ENCODE peak calls at places on chromosomes 3 and 15, in seven cellular contexts. B is astrocyte of the cerebellum, G is HCT116, P is fibroblast of pulmonary artery, I is uterus, V is heart right ventricle, D is ureter. Z is an unnamed sample.

GRCh38 chr3:46849686-46850467 is 13.4 kb downstream of the MYL3 start:
- DNase-seq in B (no peak), G (no peak), P (no peak), I (no peak), V (no peak), D (peak; percentile 37), Z (no peak)

GRCh38 chr3:80771085-80771484 is 990.4 kb downstream of the GBE1 start:
- DNase-seq in B (no peak), G (no peak), P (peak; percentile 63), I (no peak), V (no peak), D (peak; percentile 46), Z (no peak)

GRCh38 chr3:195613468-195614069 is 29.8 kb upstream of the APOD start:
- DNase-seq in B (no peak), G (no peak), P (no peak), I (no peak), V (no peak), D (peak; percentile 25), Z (no peak)

GRCh38 chr3:187902041-187902471 is 156.8 kb upstream of the BCL6 start:
- DNase-seq in B (no peak), G (no peak), P (no peak), I (no peak), V (no peak), D (no peak), Z (peak; percentile 53)

GRCh38 chr3:61331937-61332590 is 80.8 kb upstream of the FHIT start:
- DNase-seq in B (peak; percentile 39), G (no peak), P (no peak), I (no peak), V (no peak), D (no peak), Z (no peak)

GRCh38 chr3:129345281-129345680 is 66.6 kb downstream of the HMCES start:
- DNase-seq in B (no peak), G (no peak), P (no peak), I (no peak), V (no peak), D (no peak), Z (no peak)

GRCh38 chr3:39754549-39754948 is 54.9 kb upstream of the MYRIP start:
- DNase-seq in B (no peak), G (no peak), P (no peak), I (no peak), V (no peak), D (no peak), Z (no peak)

GRCh38 chr15:95259513-95259912 is 1028.2 kb downstream of the MCTP2 start:
- DNase-seq in B (peak; percentile 81), G (peak; percentile 69), P (peak; percentile 89), I (peak; percentile 82), V (peak; percentile 28), D (peak; percentile 80), Z (peak; percentile 86)

GRCh38 chr3:7695067-7695466 is 806.6 kb upstream of the LMCD1 start:
- DNase-seq in B (no peak), G (no peak), P (peak; percentile 18), I (no peak), V (no peak), D (no peak), Z (no peak)

GRCh38 chr3:182108351-182108750 is 396.6 kb downstream of the SOX2 start:
- DNase-seq in B (no peak), G (no peak), P (no peak), I (no peak), V (no peak), D (no peak), Z (no peak)

GRCh38 chr3:190319660-190320059 is 2.6 kb downstream of the CLDN1 start:
- DNase-seq in B (no peak), G (no peak), P (no peak), I (no peak), V (no peak), D (no peak), Z (no peak)

GRCh38 chr3:175193815-175194518 is 334.8 kb downstream of the NAALADL2 start:
- DNase-seq in B (no peak), G (peak; percentile 35), P (peak; percentile 33), I (no peak), V (no peak), D (no peak), Z (no peak)

GRCh38 chr15:96626936-96627577 is 296.6 kb downstream of the NR2F2 start:
- DNase-seq in B (no peak), G (no peak), P (no peak), I (peak; percentile 44), V (peak; percentile 27), D (no peak), Z (no peak)

GRCh38 chr15:89143503-89144162 is 55.4 kb downstream of the ABHD2 start:
- DNase-seq in B (peak; percentile 91), G (no peak), P (peak; percentile 95), I (no peak), V (no peak), D (no peak), Z (no peak)

GRCh38 chr15:28889346-28889745 is 3.6 kb downstream of the APBA2 start:
- DNase-seq in B (no peak), G (no peak), P (no peak), I (no peak), V (no peak), D (no peak), Z (no peak)

GRCh38 chr3:195715583-195716266 is 5.1 kb upstream of the MUC20 start:
- DNase-seq in B (no peak), G (peak; percentile 89), P (no peak), I (no peak), V (no peak), D (peak; percentile 76), Z (no peak)

GRCh38 chr3:100436951-100437350 is 35.6 kb downstream of the LNP1 start:
- DNase-seq in B (no peak), G (no peak), P (no peak), I (no peak), V (no peak), D (no peak), Z (no peak)

GRCh38 chr3:30970183-30970582 is 75.7 kb upstream of the GADL1 start:
- DNase-seq in B (no peak), G (no peak), P (peak; percentile 30), I (no peak), V (no peak), D (no peak), Z (no peak)

GRCh38 chr15:85746641-85747040 is 48.1 kb downstream of the KLHL25 start:
- DNase-seq in B (no peak), G (no peak), P (no peak), I (peak; percentile 13), V (no peak), D (no peak), Z (no peak)

GRCh38 chr15:78322243-78322642 is 17.9 kb upstream of the CRABP1 start:
- DNase-seq in B (peak; percentile 47), G (no peak), P (peak; percentile 50), I (no peak), V (no peak), D (peak; percentile 54), Z (no peak)

GRCh38 chr3:112350181-112350825 is 17.3 kb downstream of the CD200 start:
- DNase-seq in B (no peak), G (no peak), P (no peak), I (no peak), V (no peak), D (no peak), Z (no peak)

GRCh38 chr3:16359331-16359730 is 94.3 kb downstream of the OXNAD1 start:
- DNase-seq in B (no peak), G (no peak), P (no peak), I (no peak), V (no peak), D (no peak), Z (no peak)

GRCh38 chr3:119175869-119176756 is 2.7 kb downstream of the UPK1B start:
- DNase-seq in B (no peak), G (no peak), P (peak; percentile 54), I (no peak), V (no peak), D (peak; percentile 57), Z (no peak)

GRCh38 chr3:12476238-12476897 is 7.9 kb upstream of the TSEN2 start:
- DNase-seq in B (peak; percentile 26), G (no peak), P (peak; percentile 68), I (no peak), V (no peak), D (no peak), Z (no peak)

GRCh38 chr3:15332405-15333098 is at the start of gene SH3BP5:
- DNase-seq in B (no peak), G (peak; percentile 26), P (peak; percentile 66), I (peak; percentile 73), V (peak; percentile 76), D (peak; percentile 76), Z (no peak)

GRCh38 chr3:196207833-196208607 is 3.2 kb downstream of the ZDHHC19 start:
- DNase-seq in B (no peak), G (no peak), P (no peak), I (no peak), V (no peak), D (no peak), Z (no peak)

GRCh38 chr3:127763816-127764215 is 58.5 kb downstream of the MGLL start:
- DNase-seq in B (no peak), G (no peak), P (no peak), I (no peak), V (no peak), D (no peak), Z (no peak)

GRCh38 chr15:49131403-49131802 is 24.0 kb downstream of the COPS2 start:
- DNase-seq in B (no peak), G (no peak), P (no peak), I (no peak), V (no peak), D (no peak), Z (no peak)

Z was measured in NCI-H526.